ENCODE peak calls at places on chromosomes 16 and 17, in nine cellular contexts. G, W, D, V, E, O, M, N and P are unnamed samples.

GRCh38 chr17:59666235-59666634 is 41.0 kb downstream of the PTRH2 start:
- DNase-seq in N (no peak), E (no peak), O (peak), G (no peak), M (no peak), D (no peak), V (no peak), W (no peak), P (no peak)

GRCh38 chr16:87930456-87930855 is 5.9 kb downstream of the CA5A start:
- DNase-seq in M (peak), W (peak), G (no peak), D (no peak), E (no peak), O (no peak), V (peak), N (no peak), P (peak)

GRCh38 chr17:30244853-30245385 is 9.4 kb upstream of the SLC6A4 start:
- DNase-seq in W (no peak), V (no peak), O (peak), N (no peak), G (peak), M (no peak), D (no peak), E (no peak), P (no peak)

GRCh38 chr16:23141959-23142740 is 7.1 kb downstream of the USP31 start:
- DNase-seq in N (no peak), E (no peak), W (no peak), G (no peak), O (no peak), M (no peak), D (no peak), V (no peak), P (peak)

GRCh38 chr16:87391324-87391949 is 699 bp upstream of the MAP1LC3B start:
- DNase-seq in N (no peak), E (no peak), D (peak), W (peak), O (peak), M (peak), G (no peak), V (peak), P (no peak)

GRCh38 chr17:4090898-4091297 is 51.9 kb downstream of the ZZEF1 start:
- DNase-seq in M (no peak), O (peak), V (no peak), G (peak), D (no peak), W (no peak), N (no peak), E (no peak), P (peak)

GRCh38 chr17:27765353-27765752 is 35.0 kb downstream of the NOS2 start:
- DNase-seq in W (no peak), E (no peak), D (no peak), O (no peak), M (no peak), G (no peak), N (no peak), V (no peak), P (no peak)

GRCh38 chr17:20091161-20092029 is 82.2 kb downstream of the SPECC1 start:
- DNase-seq in W (no peak), M (no peak), O (no peak), D (no peak), N (no peak), E (no peak), G (no peak), V (no peak), P (peak)

GRCh38 chr17:64635647-64636305 is 26.3 kb downstream of the SMURF2 start:
- DNase-seq in N (no peak), W (peak), G (peak), M (no peak), E (no peak), O (peak), D (no peak), V (no peak), P (peak)

GRCh38 chr16:58472266-58472665 is 27.7 kb upstream of the NDRG4 start:
- DNase-seq in M (no peak), G (no peak), N (no peak), V (no peak), D (no peak), O (no peak), E (no peak), W (no peak), P (no peak)

GRCh38 chr16:72530434-72530833 is 358.5 kb upstream of the PMFBP1 start:
- DNase-seq in V (no peak), M (no peak), W (no peak), G (peak), O (no peak), D (no peak), N (no peak), E (no peak), P (peak)

GRCh38 chr16:1674751-1675664 is 3.1 kb upstream of the JPT2 start:
- DNase-seq in M (no peak), G (peak), N (no peak), D (no peak), O (peak), V (no peak), W (no peak), E (peak), P (peak)

GRCh38 chr16:79632289-79632688 is 31.8 kb upstream of the MAF start:
- DNase-seq in M (no peak), G (no peak), O (no peak), V (no peak), D (no peak), E (no peak), N (no peak), W (peak), P (no peak)

GRCh38 chr17:50381920-50382319 is 8.9 kb downstream of the EME1 start:
- DNase-seq in V (no peak), E (no peak), M (no peak), G (no peak), D (no peak), N (no peak), W (no peak), O (no peak), P (no peak)

GRCh38 chr17:68572138-68572842 is 28.9 kb downstream of the FAM20A start:
- DNase-seq in V (no peak), G (no peak), N (no peak), D (no peak), W (no peak), O (no peak), E (no peak), M (no peak), P (no peak)

GRCh38 chr17:42655528-42655927 is 3.6 kb upstream of the TUBG2 start:
- DNase-seq in W (no peak), G (peak), O (peak), V (no peak), N (no peak), M (no peak), E (no peak), D (no peak), P (no peak)

GRCh38 chr17:83152221-83152744 is 72.9 kb downstream of the METRNL start:
- DNase-seq in N (no peak), D (no peak), V (no peak), O (no peak), G (no peak), E (no peak), M (peak), W (no peak), P (no peak)

GRCh38 chr17:16398270-16399267 is 16.8 kb upstream of the TRPV2 start:
- DNase-seq in D (peak), O (no peak), G (no peak), E (no peak), M (no peak), W (peak), N (no peak), V (no peak), P (no peak)

DNA sequence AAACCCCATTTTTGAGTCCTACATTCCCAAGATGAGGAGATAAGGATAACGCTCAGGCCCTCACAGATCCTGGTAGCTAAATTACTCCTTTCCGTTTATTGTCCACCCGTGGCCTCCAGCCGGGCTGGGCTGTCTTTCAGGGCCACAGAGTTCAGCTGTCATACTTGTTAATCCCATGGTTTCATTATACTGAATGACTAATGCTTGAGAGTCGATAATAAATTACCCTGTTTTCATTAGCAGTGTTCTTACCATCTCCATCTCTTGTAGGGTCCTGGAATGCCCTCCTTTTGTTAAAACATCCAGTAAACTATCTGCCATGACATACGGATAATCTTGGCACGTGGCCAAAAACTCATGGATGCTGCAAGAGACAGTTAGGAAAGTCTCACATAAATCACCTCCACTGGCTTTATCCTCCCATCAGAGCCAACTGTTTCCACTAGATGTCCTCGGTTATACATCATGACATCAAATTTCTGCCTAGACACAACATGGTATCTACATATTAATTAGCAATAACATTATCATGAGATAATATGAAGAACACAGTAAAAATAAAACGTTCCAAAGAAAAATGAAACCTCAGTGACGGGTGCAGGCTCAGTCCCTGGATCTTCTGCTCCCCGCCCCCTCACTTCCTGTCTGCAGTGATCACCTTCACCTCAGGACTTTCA is 45.3 kb downstream of the BRD7 start:
- DNase-seq in W (no peak), M (no peak), G (peak), V (no peak), D (no peak), N (no peak), O (peak), E (no peak), P (no peak)
- TF ChIP-seq CTCF in W (peak), M (peak), G (peak), V (no peak), D (no peak), N (no peak), O (no peak), E (peak), P (peak)

GRCh38 chr16:16933861-16934260 is 536.9 kb downstream of the XYLT1 start:
- DNase-seq in M (peak), O (no peak), W (no peak), V (no peak), E (no peak), D (no peak), N (no peak), G (no peak), P (no peak)
- TF ChIP-seq CTCF in M (peak), O (no peak), W (no peak), V (no peak), E (no peak), D (no peak), N (no peak), G (no peak), P (no peak)

DNA sequence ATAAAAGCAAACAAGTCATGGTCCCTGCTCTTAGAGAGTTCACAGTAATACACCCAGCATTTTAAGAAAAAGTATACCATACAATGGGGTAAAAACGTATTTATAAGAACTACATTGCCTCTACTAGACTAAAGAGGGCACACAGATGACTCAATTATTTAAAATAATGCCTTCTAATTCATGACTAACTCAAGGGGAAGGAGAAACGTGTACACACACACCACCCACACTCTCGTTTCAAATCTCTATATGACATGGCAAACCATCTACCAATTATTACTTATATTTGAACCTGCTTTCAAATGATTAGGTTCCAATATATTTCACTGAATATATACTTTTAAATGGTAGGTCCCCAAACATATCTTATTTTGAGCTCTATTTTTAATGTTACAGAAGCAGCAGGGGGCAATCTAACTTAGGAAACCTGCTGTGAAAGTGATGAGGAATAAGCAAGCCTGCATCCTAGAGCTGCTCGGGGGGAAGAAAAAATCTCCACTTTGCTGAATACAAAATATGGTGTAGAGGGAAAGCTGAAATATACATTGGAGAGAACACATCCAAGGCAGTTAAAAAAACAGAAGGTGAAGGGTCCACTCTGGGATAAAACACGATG is 232.4 kb upstream of the PSMD7 start:
- DNase-seq in D (no peak), O (no peak), G (peak), N (no peak), M (no peak), V (no peak), E (no peak), W (no peak), P (no peak)
- TF ChIP-seq CTCF in D (no peak), O (no peak), G (peak), N (no peak), M (no peak), V (no peak), E (no peak), W (no peak), P (no peak)

DNA sequence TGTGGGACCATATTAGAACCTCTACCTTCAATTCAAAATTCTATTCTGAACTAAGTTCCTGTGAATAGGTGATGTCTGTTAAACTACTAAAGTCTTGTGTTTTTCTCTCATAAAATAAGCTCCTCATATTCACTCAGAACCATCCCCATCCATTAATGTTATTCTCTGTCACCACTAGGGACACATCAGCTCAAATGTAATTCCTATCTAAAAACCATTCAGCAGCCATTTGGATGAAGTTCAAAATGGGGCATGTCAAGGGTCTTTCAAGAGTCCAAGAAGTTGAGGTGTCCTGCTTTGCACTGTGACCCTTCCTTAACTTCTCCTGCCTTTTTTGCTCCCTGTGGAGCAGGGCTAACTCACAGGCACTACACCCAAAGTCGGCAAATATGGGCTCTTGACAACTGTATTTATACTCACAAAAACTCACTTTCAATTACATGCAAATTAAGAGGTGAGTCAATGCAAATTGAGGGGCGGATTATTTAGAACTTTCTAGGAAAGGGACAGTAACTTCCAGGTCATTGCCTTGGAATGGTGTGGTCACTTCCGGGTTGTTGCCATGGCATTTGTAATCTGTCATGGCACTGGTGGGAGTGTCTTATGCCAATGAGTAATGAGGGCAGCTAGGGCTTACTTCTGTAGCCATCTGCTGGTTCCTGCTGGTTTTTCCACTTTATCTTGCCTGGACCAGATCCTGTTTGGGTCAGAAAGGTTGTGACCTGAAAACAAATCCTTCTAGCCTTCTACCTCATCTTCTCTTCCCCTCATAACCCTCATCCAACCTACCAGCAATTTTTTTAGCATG is 128.2 kb upstream of the COX10 start:
- DNase-seq in V (no peak), O (peak), E (peak), D (no peak), G (peak), M (peak), N (no peak), W (no peak), P (no peak)
- TF ChIP-seq CTCF in V (no peak), O (no peak), E (no peak), D (no peak), G (no peak), M (peak), N (no peak), W (no peak), P (no peak)

GRCh38 chr16:2769100-2769529 is 8.0 kb downstream of the ELOB start:
- DNase-seq in V (no peak), G (no peak), E (no peak), N (no peak), M (no peak), D (no peak), W (no peak), O (no peak), P (no peak)

GRCh38 chr16:2771496-2772402 is 5.3 kb downstream of the ELOB start:
- DNase-seq in O (no peak), D (no peak), M (peak), N (no peak), G (no peak), E (no peak), V (no peak), W (no peak), P (no peak)

GRCh38 chr16:2770781-2771111 is 6.3 kb downstream of the ELOB start:
- DNase-seq in V (no peak), O (no peak), M (no peak), E (no peak), G (no peak), D (no peak), W (no peak), N (no peak), P (no peak)

GRCh38 chr16:2769675-2770056 is 7.4 kb downstream of the ELOB start:
- DNase-seq in G (no peak), E (no peak), W (no peak), V (no peak), D (no peak), O (no peak), M (no peak), N (no peak), P (no peak)

GRCh38 chr16:2770057-2770780 is 6.9 kb downstream of the ELOB start:
- DNase-seq in W (no peak), O (no peak), V (no peak), G (no peak), M (no peak), E (no peak), N (no peak), D (no peak), P (no peak)
- TF ChIP-seq CTCF in W (no peak), O (no peak), V (no peak), G (no peak), M (peak), E (no peak), N (no peak), D (no peak), P (no peak)

GRCh38 chr17:76026714-76027158 is 370 bp downstream of the EVPL start:
- DNase-seq in V (no peak), O (no peak), N (no peak), D (no peak), G (no peak), W (no peak), M (peak), E (no peak), P (no peak)
- TF ChIP-seq CTCF in V (no peak), O (no peak), N (no peak), D (no peak), G (no peak), W (no peak), M (no peak), E (peak), P (no peak)